ENCODE peak calls at places on chromosome X, in six cellular contexts. One of them, this sample, is unnamed.

GRCh38 chrX:21174439-21174838 is 199.8 kb upstream of the CNKSR2 start:
- DNase-seq in EL: no peak
- DNase-seq in stimulated activated CD8-positive, alpha-beta memory T cell treated with anti-CD3 and anti-CD28 coated beads, Interleukin-7, amount 100 ng/mL, for 4 hours: no peak
- DNase-seq in fibroblast of lung: no peak
- DNase-seq in Jurkat, Clone E6-1: no peak
- DNase-seq in H54: no peak
- DNase-seq in this sample: no peak

GRCh38 chrX:84155938-84156337 is 32.1 kb downstream of the RPS6KA6 start:
- DNase-seq in EL: no peak
- DNase-seq in stimulated activated CD8-positive, alpha-beta memory T cell treated with anti-CD3 and anti-CD28 coated beads, Interleukin-7, amount 100 ng/mL, for 4 hours: no peak
- DNase-seq in fibroblast of lung: no peak
- DNase-seq in Jurkat, Clone E6-1: no peak
- DNase-seq in H54: no peak
- DNase-seq in this sample: no peak

GRCh38 chrX:40460926-40461325 is 119.8 kb upstream of the ATP6AP2 start:
- DNase-seq in EL: no peak
- DNase-seq in stimulated activated CD8-positive, alpha-beta memory T cell treated with anti-CD3 and anti-CD28 coated beads, Interleukin-7, amount 100 ng/mL, for 4 hours: no peak
- DNase-seq in fibroblast of lung: no peak
- DNase-seq in Jurkat, Clone E6-1: no peak
- DNase-seq in H54: no peak
- DNase-seq in this sample: no peak

GRCh38 chrX:1491851-1492349 is 39.2 kb upstream of the ASMTL start:
- DNase-seq in EL: peak; percentile 28
- DNase-seq in stimulated activated CD8-positive, alpha-beta memory T cell treated with anti-CD3 and anti-CD28 coated beads, Interleukin-7, amount 100 ng/mL, for 4 hours: no peak
- DNase-seq in fibroblast of lung: no peak
- DNase-seq in Jurkat, Clone E6-1: peak; percentile 81
- DNase-seq in H54: no peak
- DNase-seq in this sample: no peak

GRCh38 chrX:38214551-38214950 is 6.1 kb downstream of the SRPX start:
- DNase-seq in EL: no peak
- DNase-seq in stimulated activated CD8-positive, alpha-beta memory T cell treated with anti-CD3 and anti-CD28 coated beads, Interleukin-7, amount 100 ng/mL, for 4 hours: no peak
- DNase-seq in fibroblast of lung: no peak
- DNase-seq in Jurkat, Clone E6-1: no peak
- DNase-seq in H54: no peak
- DNase-seq in this sample: no peak

GRCh38 chrX:153780678-153781427 is at the start of gene SRPK3:
- DNase-seq in EL: peak; percentile 37
- DNase-seq in stimulated activated CD8-positive, alpha-beta memory T cell treated with anti-CD3 and anti-CD28 coated beads, Interleukin-7, amount 100 ng/mL, for 4 hours: no peak
- DNase-seq in fibroblast of lung: no peak
- DNase-seq in Jurkat, Clone E6-1: no peak
- DNase-seq in H54: no peak
- DNase-seq in this sample: no peak

GRCh38 chrX:129678176-129678880 is 23.6 kb upstream of the APLN start:
- DNase-seq in EL: peak; percentile 43
- DNase-seq in stimulated activated CD8-positive, alpha-beta memory T cell treated with anti-CD3 and anti-CD28 coated beads, Interleukin-7, amount 100 ng/mL, for 4 hours: peak; percentile 46
- DNase-seq in fibroblast of lung: peak; percentile 13
- DNase-seq in Jurkat, Clone E6-1: no peak
- DNase-seq in H54: no peak
- DNase-seq in this sample: no peak

GRCh38 chrX:3653111-3653510 is 60.3 kb downstream of the PRKX start:
- DNase-seq in EL: no peak
- DNase-seq in stimulated activated CD8-positive, alpha-beta memory T cell treated with anti-CD3 and anti-CD28 coated beads, Interleukin-7, amount 100 ng/mL, for 4 hours: no peak
- DNase-seq in fibroblast of lung: no peak
- DNase-seq in Jurkat, Clone E6-1: no peak
- DNase-seq in H54: no peak
- DNase-seq in this sample: no peak

GRCh38 chrX:40170830-40171512 is 73.2 kb upstream of the BCOR start:
- DNase-seq in EL: peak; percentile 37
- DNase-seq in stimulated activated CD8-positive, alpha-beta memory T cell treated with anti-CD3 and anti-CD28 coated beads, Interleukin-7, amount 100 ng/mL, for 4 hours: no peak
- DNase-seq in fibroblast of lung: no peak
- DNase-seq in Jurkat, Clone E6-1: no peak
- DNase-seq in H54: no peak
- DNase-seq in this sample: no peak

GRCh38 chrX:12010436-12010835 is 127.8 kb upstream of the FRMPD4 start:
- DNase-seq in EL: no peak
- DNase-seq in stimulated activated CD8-positive, alpha-beta memory T cell treated with anti-CD3 and anti-CD28 coated beads, Interleukin-7, amount 100 ng/mL, for 4 hours: no peak
- DNase-seq in fibroblast of lung: no peak
- DNase-seq in Jurkat, Clone E6-1: no peak
- DNase-seq in H54: no peak
- DNase-seq in this sample: no peak

GRCh38 chrX:50281253-50281652 is 76.7 kb downstream of the CCNB3 start:
- DNase-seq in EL: no peak
- DNase-seq in stimulated activated CD8-positive, alpha-beta memory T cell treated with anti-CD3 and anti-CD28 coated beads, Interleukin-7, amount 100 ng/mL, for 4 hours: no peak
- DNase-seq in fibroblast of lung: no peak
- DNase-seq in Jurkat, Clone E6-1: no peak
- DNase-seq in H54: no peak
- DNase-seq in this sample: no peak

GRCh38 chrX:50045808-50046207 is 123.4 kb downstream of the CLCN5 start:
- DNase-seq in EL: no peak
- DNase-seq in stimulated activated CD8-positive, alpha-beta memory T cell treated with anti-CD3 and anti-CD28 coated beads, Interleukin-7, amount 100 ng/mL, for 4 hours: no peak
- DNase-seq in fibroblast of lung: no peak
- DNase-seq in Jurkat, Clone E6-1: no peak
- DNase-seq in H54: no peak
- DNase-seq in this sample: no peak

GRCh38 chrX:41317487-41318208 is 16.3 kb upstream of the DDX3X start:
- DNase-seq in EL: no peak
- DNase-seq in stimulated activated CD8-positive, alpha-beta memory T cell treated with anti-CD3 and anti-CD28 coated beads, Interleukin-7, amount 100 ng/mL, for 4 hours: no peak
- DNase-seq in fibroblast of lung: peak; percentile 33
- DNase-seq in Jurkat, Clone E6-1: no peak
- DNase-seq in H54: no peak
- DNase-seq in this sample: no peak

GRCh38 chrX:41946973-41947612 is 23.7 kb upstream of the CASK start:
- DNase-seq in EL: no peak
- DNase-seq in stimulated activated CD8-positive, alpha-beta memory T cell treated with anti-CD3 and anti-CD28 coated beads, Interleukin-7, amount 100 ng/mL, for 4 hours: no peak
- DNase-seq in fibroblast of lung: no peak
- DNase-seq in Jurkat, Clone E6-1: no peak
- DNase-seq in H54: no peak
- DNase-seq in this sample: no peak

GRCh38 chrX:24392709-24393108 is 32.3 kb downstream of the SUPT20HL1 start:
- DNase-seq in EL: peak; percentile 5
- DNase-seq in stimulated activated CD8-positive, alpha-beta memory T cell treated with anti-CD3 and anti-CD28 coated beads, Interleukin-7, amount 100 ng/mL, for 4 hours: no peak
- DNase-seq in fibroblast of lung: peak; percentile 2
- DNase-seq in Jurkat, Clone E6-1: no peak
- DNase-seq in H54: no peak
- DNase-seq in this sample: no peak

GRCh38 chrX:29903365-29903764 is 312.0 kb upstream of the MAGEB2 start:
- DNase-seq in EL: no peak
- DNase-seq in stimulated activated CD8-positive, alpha-beta memory T cell treated with anti-CD3 and anti-CD28 coated beads, Interleukin-7, amount 100 ng/mL, for 4 hours: no peak
- DNase-seq in fibroblast of lung: peak; percentile 38
- DNase-seq in Jurkat, Clone E6-1: no peak
- DNase-seq in H54: no peak
- DNase-seq in this sample: no peak

GRCh38 chrX:39974228-39974627 is 123.5 kb downstream of the BCOR start:
- DNase-seq in EL: no peak
- DNase-seq in stimulated activated CD8-positive, alpha-beta memory T cell treated with anti-CD3 and anti-CD28 coated beads, Interleukin-7, amount 100 ng/mL, for 4 hours: no peak
- DNase-seq in fibroblast of lung: no peak
- DNase-seq in Jurkat, Clone E6-1: no peak
- DNase-seq in H54: no peak
- DNase-seq in this sample: no peak

GRCh38 chrX:130091976-130092522 is 18.2 kb downstream of the ELF4 start:
- DNase-seq in EL: peak; percentile 4
- DNase-seq in stimulated activated CD8-positive, alpha-beta memory T cell treated with anti-CD3 and anti-CD28 coated beads, Interleukin-7, amount 100 ng/mL, for 4 hours: peak; percentile 79
- DNase-seq in fibroblast of lung: no peak
- DNase-seq in Jurkat, Clone E6-1: peak; percentile 94
- DNase-seq in H54: no peak
- DNase-seq in this sample: no peak

GRCh38 chrX:15947648-15948317 is 93.2 kb upstream of the AP1S2 start:
- DNase-seq in EL: peak; percentile 75
- DNase-seq in stimulated activated CD8-positive, alpha-beta memory T cell treated with anti-CD3 and anti-CD28 coated beads, Interleukin-7, amount 100 ng/mL, for 4 hours: no peak
- DNase-seq in fibroblast of lung: peak; percentile 41
- DNase-seq in Jurkat, Clone E6-1: no peak
- DNase-seq in H54: peak; percentile 7
- DNase-seq in this sample: peak; percentile 60

GRCh38 chrX:23821847-23822246 is 38.9 kb downstream of the SAT1 start:
- DNase-seq in EL: no peak
- DNase-seq in stimulated activated CD8-positive, alpha-beta memory T cell treated with anti-CD3 and anti-CD28 coated beads, Interleukin-7, amount 100 ng/mL, for 4 hours: no peak
- DNase-seq in fibroblast of lung: no peak
- DNase-seq in Jurkat, Clone E6-1: no peak
- DNase-seq in H54: no peak
- DNase-seq in this sample: no peak

GRCh38 chrX:107571296-107571998 is 56.9 kb upstream of the PRPS1 start:
- DNase-seq in EL: peak; percentile 91
- DNase-seq in stimulated activated CD8-positive, alpha-beta memory T cell treated with anti-CD3 and anti-CD28 coated beads, Interleukin-7, amount 100 ng/mL, for 4 hours: no peak
- DNase-seq in fibroblast of lung: peak; percentile 84
- DNase-seq in Jurkat, Clone E6-1: no peak
- DNase-seq in H54: peak; percentile 54
- DNase-seq in this sample: peak; percentile 1

GRCh38 chrX:18896680-18897544 is 87.0 kb downstream of the PHKA2 start:
- DNase-seq in EL: no peak
- DNase-seq in stimulated activated CD8-positive, alpha-beta memory T cell treated with anti-CD3 and anti-CD28 coated beads, Interleukin-7, amount 100 ng/mL, for 4 hours: no peak
- DNase-seq in fibroblast of lung: no peak
- DNase-seq in Jurkat, Clone E6-1: no peak
- DNase-seq in H54: no peak
- DNase-seq in this sample: no peak

GRCh38 chrX:143781103-143781502 is 60.6 kb upstream of the SPANXN2 start:
- DNase-seq in EL: peak; percentile 16
- DNase-seq in stimulated activated CD8-positive, alpha-beta memory T cell treated with anti-CD3 and anti-CD28 coated beads, Interleukin-7, amount 100 ng/mL, for 4 hours: no peak
- DNase-seq in fibroblast of lung: no peak
- DNase-seq in Jurkat, Clone E6-1: no peak
- DNase-seq in H54: peak; percentile 9
- DNase-seq in this sample: peak; percentile 23

This sample was measured in keratinocyte.